ENCODE peak calls at places on chromosomes 7 and 10, in four cellular contexts. J, A, U and Z are unnamed samples.

GRCh38 chr10:61992059-61992460 is 90.6 kb downstream of the ARID5B start:
- DNase-seq in U (peak), A (no peak), J (peak), Z (no peak)

GRCh38 chr7:44285561-44285960 is 39.8 kb downstream of the CAMK2B start:
- DNase-seq in U (no peak), A (peak), J (no peak), Z (no peak)

GRCh38 chr10:7494034-7494433 is 83.2 kb upstream of the SFMBT2 start:
- DNase-seq in A (no peak), U (peak), J (no peak), Z (no peak)

GRCh38 chr10:110481948-110482347 is 15.8 kb upstream of the DUSP5 start:
- DNase-seq in U (no peak), A (no peak), J (no peak), Z (no peak)

GRCh38 chr7:25860206-25860881 is 291.7 kb upstream of the NFE2L3 start:
- DNase-seq in A (no peak), U (no peak), J (peak), Z (no peak)

GRCh38 chr10:17428096-17428615 is 26.2 kb downstream of the ST8SIA6 start:
- DNase-seq in J (no peak), A (no peak), U (no peak), Z (no peak)

GRCh38 chr10:49751216-49751615 is 10.9 kb downstream of the OGDHL start:
- DNase-seq in J (no peak), A (no peak), U (no peak), Z (no peak)

GRCh38 chr7:82036146-82036886 is 266.5 kb upstream of the HGF start:
- DNase-seq in J (peak), U (no peak), A (no peak), Z (no peak)

GRCh38 chr10:113957013-113957412 is 86.7 kb upstream of the ADRB1 start:
- DNase-seq in J (peak), U (no peak), A (no peak), Z (no peak)

GRCh38 chr7:90910136-90910535 is 314.0 kb downstream of the CDK14 start:
- DNase-seq in A (no peak), U (no peak), J (peak), Z (no peak)

GRCh38 chr10:9911488-9911887 is 1106.2 kb upstream of the CELF2 start:
- DNase-seq in A (no peak), U (no peak), J (no peak), Z (no peak)

GRCh38 chr7:25321424-25321823 is 93.1 kb upstream of the NPVF start:
- DNase-seq in U (no peak), J (no peak), A (no peak), Z (no peak)

GRCh38 chr10:131898061-131898460 is 2.7 kb upstream of the PPP2R2D start:
- DNase-seq in A (no peak), J (no peak), U (no peak), Z (no peak)

GRCh38 chr10:18659784-18660561 is 742 bp downstream of the ARL5B start:
- DNase-seq in U (no peak), J (peak), A (peak), Z (no peak)

GRCh38 chr10:69411476-69411875 is 5.2 kb downstream of the TACR2 start:
- DNase-seq in A (no peak), J (no peak), U (no peak), Z (no peak)

GRCh38 chr10:10872035-10872673 is 145.5 kb upstream of the CELF2 start:
- DNase-seq in A (no peak), U (no peak), J (peak), Z (no peak)

GRCh38 chr7:148398844-148399365 is 191.7 kb upstream of the C7orf33 start:
- DNase-seq in U (no peak), A (no peak), J (peak), Z (no peak)

GRCh38 chr7:92061154-92061553 is 73.1 kb downstream of the CYP51A1 start:
- DNase-seq in A (no peak), U (no peak), J (peak), Z (no peak)

GRCh38 chr10:99519690-99520039 is 13.1 kb upstream of the NKX2-3 start:
- DNase-seq in J (no peak), U (no peak), A (no peak), Z (no peak)
- H3K4me3 ChIP-seq in J (no peak), U (no peak), A (no peak), Z (no peak)

DNA sequence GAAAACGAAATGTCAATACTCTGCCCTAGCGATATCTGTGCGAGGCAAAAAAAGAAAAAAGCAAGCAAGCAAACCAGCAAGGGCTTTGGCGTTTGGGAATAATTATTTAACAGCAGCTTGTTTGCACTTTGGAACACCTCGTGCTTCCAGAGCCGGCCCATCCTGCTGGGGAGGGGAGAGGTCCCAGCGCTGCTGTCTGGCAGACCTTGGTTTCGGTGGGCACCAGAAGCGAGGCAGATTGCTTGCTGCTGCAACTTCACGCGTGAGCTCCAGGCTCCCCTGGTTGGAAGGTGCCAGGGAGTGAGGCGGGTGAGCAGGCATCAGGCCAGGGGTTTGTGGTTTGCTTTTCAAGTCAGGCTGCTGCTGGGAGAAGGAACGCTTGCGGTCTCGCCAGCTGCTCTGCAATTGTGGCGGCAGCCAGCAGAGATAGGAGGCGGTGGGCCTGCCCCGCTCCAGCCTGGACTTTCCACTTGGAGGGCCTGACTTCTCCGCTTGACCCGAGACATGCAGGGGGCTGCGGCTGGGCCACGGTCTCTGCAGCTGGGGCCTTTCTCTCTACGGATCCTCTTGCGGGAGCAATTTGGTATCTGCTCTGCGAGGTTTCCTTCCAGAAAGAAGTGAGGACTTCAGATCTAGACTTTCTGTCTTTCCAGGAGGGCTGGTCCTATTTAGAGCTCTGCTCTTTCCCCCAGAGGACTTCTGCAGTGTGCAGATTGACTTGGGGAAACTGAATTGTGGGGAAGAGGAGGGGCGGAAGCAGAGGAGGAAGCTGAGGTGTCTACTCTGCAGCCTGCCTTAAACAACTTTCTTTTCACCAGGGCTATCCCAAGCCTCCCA is 131.4 kb downstream of the PRPF18 start:
- DNase-seq in U (peak), J (peak), A (peak), Z (no peak)
- TF ChIP-seq CTCF in U (no peak), J (no peak), A (no peak), Z (no peak)

DNA sequence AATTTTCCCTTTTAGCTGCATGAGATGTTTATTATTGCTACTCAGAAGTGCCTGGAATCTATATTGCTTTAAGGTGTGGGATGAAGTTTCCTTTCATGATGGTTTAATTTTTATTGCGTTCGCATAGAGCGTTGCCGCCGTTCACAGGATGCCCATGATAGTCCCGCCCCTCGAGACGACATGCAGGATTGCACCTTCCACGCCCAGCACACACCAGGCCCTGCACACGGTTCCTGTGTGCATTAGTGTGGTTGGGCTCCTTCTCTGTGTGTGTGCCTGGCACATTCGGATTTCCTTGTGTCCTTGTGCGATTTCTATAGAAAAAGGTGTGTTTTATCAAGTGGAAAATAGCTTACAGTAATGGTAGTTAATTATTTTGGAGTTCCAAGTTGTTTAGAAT is 42.1 kb downstream of the MGMT start:
- DNase-seq in J (no peak), A (no peak), U (no peak), Z (no peak)
- H3K4me3 ChIP-seq in J (no peak), A (no peak), U (no peak), Z (no peak)

GRCh38 chr7:35971133-35971995 is 170.5 kb downstream of the SEPTIN7 start:
- DNase-seq in J (no peak), U (no peak), A (no peak), Z (no peak)

GRCh38 chr7:35970458-35970857 is 169.6 kb downstream of the SEPTIN7 start:
- DNase-seq in U (no peak), J (no peak), A (no peak), Z (no peak)

GRCh38 chr7:35975851-35976454 is 175.1 kb downstream of the SEPTIN7 start:
- DNase-seq in A (peak), U (peak), J (peak), Z (no peak)
- TF ChIP-seq CTCF in A (peak), U (peak), J (peak), Z (peak)

DNA sequence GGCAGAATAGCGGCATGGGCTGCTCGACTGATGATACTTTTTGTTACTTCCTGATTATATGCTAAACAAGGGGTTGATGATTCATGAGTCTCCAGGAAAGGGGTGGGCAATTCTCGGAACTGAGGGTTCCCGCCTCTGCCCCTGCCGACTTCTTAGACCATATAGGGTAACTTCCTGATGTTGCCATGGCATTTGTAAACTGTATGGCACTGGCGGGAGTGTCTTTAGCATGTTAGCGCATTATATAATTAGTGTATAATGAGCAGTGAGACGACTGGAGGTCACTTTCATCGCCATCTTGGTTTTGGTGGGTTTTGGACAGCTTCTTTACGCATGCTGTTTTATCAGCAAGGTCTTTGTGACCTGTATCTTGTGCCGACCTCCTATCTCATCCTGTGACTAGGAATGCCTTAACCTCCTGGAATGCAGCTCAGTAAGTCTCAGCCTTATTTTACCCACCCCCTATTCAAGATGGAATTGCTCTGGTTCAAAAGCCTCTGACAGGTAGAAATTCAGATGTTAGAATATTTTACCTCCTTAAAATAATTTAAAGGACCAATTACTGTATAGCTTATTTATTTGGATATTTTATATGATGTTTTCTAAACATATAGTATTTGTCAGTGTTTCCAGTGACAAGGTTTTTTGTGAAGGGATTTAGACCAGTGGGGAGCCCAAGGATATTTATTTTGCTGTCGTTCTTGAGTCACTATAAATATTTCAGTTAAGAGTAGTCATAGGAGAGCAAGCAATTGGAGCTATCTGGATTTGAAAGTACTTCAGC is 90.1 kb upstream of the PIK3CG start:
- DNase-seq in A (no peak), U (no peak), J (no peak), Z (no peak)
- H3K4me3 ChIP-seq in A (no peak), U (peak), J (no peak), Z (peak)